ENCODE peak calls at places on chromosome 7, in five cellular contexts. One of them, this sample, is unnamed.

GRCh38 chr7:57203161-57203791 is 71.0 kb upstream of the ZNF479 start:
- DNase-seq in left cardiac atrium: no peak
- DNase-seq in HuH-7: no peak
- DNase-seq in AG04450: no peak
- DNase-seq in sciatic nerve: peak
- DNase-seq in this sample: no peak

GRCh38 chr7:21218155-21218554 is 209.7 kb upstream of the SP4 start:
- DNase-seq in HuH-7: no peak
- DNase-seq in AG04450: no peak
- DNase-seq in left cardiac atrium: no peak
- DNase-seq in sciatic nerve: no peak
- DNase-seq in this sample: no peak

GRCh38 chr7:33186187-33186586 is 56.8 kb downstream of the BBS9 start:
- DNase-seq in HuH-7: no peak
- DNase-seq in AG04450: no peak
- DNase-seq in left cardiac atrium: no peak
- DNase-seq in sciatic nerve: no peak
- DNase-seq in this sample: no peak

GRCh38 chr7:51428226-51428887 is 111.7 kb upstream of the COBL start:
- DNase-seq in sciatic nerve: no peak
- DNase-seq in AG04450: no peak
- DNase-seq in left cardiac atrium: no peak
- DNase-seq in HuH-7: no peak
- DNase-seq in this sample: peak

GRCh38 chr7:65554-65953 is 126.8 kb upstream of the FAM20C start:
- DNase-seq in sciatic nerve: peak
- DNase-seq in left cardiac atrium: peak
- DNase-seq in HuH-7: no peak
- DNase-seq in AG04450: no peak
- DNase-seq in this sample: no peak

GRCh38 chr7:39172137-39172536 is 194.4 kb downstream of the POU6F2 start:
- DNase-seq in HuH-7: no peak
- DNase-seq in AG04450: no peak
- DNase-seq in sciatic nerve: no peak
- DNase-seq in left cardiac atrium: no peak
- DNase-seq in this sample: no peak

GRCh38 chr7:117025891-117026290 is 72.6 kb downstream of the ST7 start:
- DNase-seq in left cardiac atrium: no peak
- DNase-seq in AG04450: no peak
- DNase-seq in sciatic nerve: no peak
- DNase-seq in HuH-7: no peak
- DNase-seq in this sample: no peak

GRCh38 chr7:155343150-155343549 is 45.5 kb downstream of the INSIG1 start:
- DNase-seq in AG04450: no peak
- DNase-seq in left cardiac atrium: no peak
- DNase-seq in sciatic nerve: no peak
- DNase-seq in HuH-7: no peak
- DNase-seq in this sample: no peak

GRCh38 chr7:155361947-155362346 is 64.3 kb downstream of the INSIG1 start:
- DNase-seq in HuH-7: no peak
- DNase-seq in left cardiac atrium: peak
- DNase-seq in AG04450: no peak
- DNase-seq in sciatic nerve: no peak
- DNase-seq in this sample: no peak

GRCh38 chr7:1197997-1198632 is 34.6 kb upstream of the UNCX start:
- DNase-seq in AG04450: peak
- DNase-seq in sciatic nerve: no peak
- DNase-seq in HuH-7: no peak
- DNase-seq in left cardiac atrium: no peak
- DNase-seq in this sample: peak

GRCh38 chr7:133191787-133192186 is 61.1 kb upstream of the EXOC4 start:
- DNase-seq in left cardiac atrium: no peak
- DNase-seq in HuH-7: no peak
- DNase-seq in sciatic nerve: no peak
- DNase-seq in AG04450: no peak
- DNase-seq in this sample: no peak

GRCh38 chr7:90194911-90195809 is 16.4 kb upstream of the STEAP2 start:
- DNase-seq in left cardiac atrium: no peak
- DNase-seq in sciatic nerve: no peak
- DNase-seq in AG04450: no peak
- DNase-seq in HuH-7: no peak
- DNase-seq in this sample: no peak

GRCh38 chr7:91239171-91239604 is 25.0 kb upstream of the FZD1 start:
- DNase-seq in sciatic nerve: no peak
- DNase-seq in HuH-7: no peak
- DNase-seq in AG04450: peak
- DNase-seq in left cardiac atrium: no peak
- DNase-seq in this sample: no peak

GRCh38 chr7:34675749-34676374 is 17.8 kb downstream of the NPSR1 start:
- DNase-seq in HuH-7: peak
- DNase-seq in AG04450: no peak
- DNase-seq in left cardiac atrium: no peak
- DNase-seq in sciatic nerve: no peak
- DNase-seq in this sample: peak

GRCh38 chr7:48085942-48086341 is 3.1 kb upstream of the UPP1 start:
- DNase-seq in sciatic nerve: no peak
- DNase-seq in AG04450: no peak
- DNase-seq in HuH-7: no peak
- DNase-seq in left cardiac atrium: no peak
- DNase-seq in this sample: no peak

GRCh38 chr7:116499168-116500070 is at the start of gene CAV2:
- DNase-seq in sciatic nerve: peak
- DNase-seq in AG04450: no peak
- DNase-seq in HuH-7: peak
- DNase-seq in left cardiac atrium: peak
- DNase-seq in this sample: peak

GRCh38 chr7:118590107-118590506 is 365.6 kb downstream of the ANKRD7 start:
- DNase-seq in AG04450: no peak
- DNase-seq in left cardiac atrium: no peak
- DNase-seq in sciatic nerve: no peak
- DNase-seq in HuH-7: no peak
- DNase-seq in this sample: peak

GRCh38 chr7:92765725-92766124 is 70.6 kb downstream of the CDK6 start:
- DNase-seq in sciatic nerve: no peak
- DNase-seq in left cardiac atrium: no peak
- DNase-seq in AG04450: no peak
- DNase-seq in HuH-7: no peak
- DNase-seq in this sample: peak

GRCh38 chr7:23472974-23473847 is 2.9 kb upstream of the IGF2BP3 start:
- DNase-seq in sciatic nerve: no peak
- DNase-seq in left cardiac atrium: no peak
- DNase-seq in AG04450: no peak
- DNase-seq in HuH-7: peak
- DNase-seq in this sample: no peak

GRCh38 chr7:25830228-25830627 is 321.8 kb upstream of the NFE2L3 start:
- DNase-seq in AG04450: no peak
- DNase-seq in sciatic nerve: no peak
- DNase-seq in HuH-7: no peak
- DNase-seq in left cardiac atrium: no peak
- DNase-seq in this sample: no peak

GRCh38 chr7:147547252-147547897 is 1043.2 kb upstream of the C7orf33 start:
- DNase-seq in AG04450: no peak
- DNase-seq in left cardiac atrium: no peak
- DNase-seq in HuH-7: peak
- DNase-seq in sciatic nerve: no peak
- DNase-seq in this sample: peak

GRCh38 chr7:101614939-101615302 is 14.2 kb downstream of the MYL10 start:
- DNase-seq in AG04450: no peak
- DNase-seq in left cardiac atrium: no peak
- DNase-seq in sciatic nerve: no peak
- DNase-seq in HuH-7: no peak
- DNase-seq in this sample: no peak

GRCh38 chr7:155787171-155787851 is 25.0 kb downstream of the SHH start:
- DNase-seq in sciatic nerve: peak
- DNase-seq in HuH-7: peak
- DNase-seq in left cardiac atrium: no peak
- DNase-seq in AG04450: no peak
- DNase-seq in this sample: no peak

GRCh38 chr7:137462847-137463246 is 119.3 kb upstream of the PTN start:
- DNase-seq in sciatic nerve: no peak
- DNase-seq in AG04450: no peak
- DNase-seq in HuH-7: no peak
- DNase-seq in left cardiac atrium: no peak
- DNase-seq in this sample: no peak

GRCh38 chr7:158007697-158008257 is 579.8 kb downstream of the PTPRN2 start:
- DNase-seq in left cardiac atrium: no peak
- DNase-seq in sciatic nerve: no peak
- DNase-seq in HuH-7: no peak
- DNase-seq in AG04450: no peak
- DNase-seq in this sample: no peak

GRCh38 chr7:36747251-36747968 is 23.1 kb upstream of the AOAH start:
- DNase-seq in HuH-7: no peak
- DNase-seq in left cardiac atrium: no peak
- DNase-seq in AG04450: no peak
- DNase-seq in sciatic nerve: no peak
- DNase-seq in this sample: peak

GRCh38 chr7:128135275-128136214 is 104.3 kb upstream of the LRRC4 start:
- DNase-seq in AG04450: no peak
- DNase-seq in sciatic nerve: peak
- DNase-seq in HuH-7: peak
- DNase-seq in left cardiac atrium: peak
- DNase-seq in this sample: peak

GRCh38 chr7:43750016-43750887 is 8.2 kb upstream of the BLVRA start:
- DNase-seq in HuH-7: no peak
- DNase-seq in AG04450: peak
- DNase-seq in sciatic nerve: no peak
- DNase-seq in left cardiac atrium: no peak
- DNase-seq in this sample: no peak

GRCh38 chr7:13949450-13949849 is 40.0 kb downstream of the ETV1 start:
- DNase-seq in left cardiac atrium: no peak
- DNase-seq in AG04450: no peak
- DNase-seq in sciatic nerve: no peak
- DNase-seq in HuH-7: peak
- DNase-seq in this sample: peak

GRCh38 chr7:16646427-16647081 is 573 bp downstream of the BZW2 start:
- DNase-seq in sciatic nerve: no peak
- DNase-seq in AG04450: no peak
- DNase-seq in HuH-7: no peak
- DNase-seq in left cardiac atrium: peak
- DNase-seq in this sample: peak

GRCh38 chr7:28106316-28106957 is 74.2 kb downstream of the JAZF1 start:
- DNase-seq in AG04450: peak
- DNase-seq in left cardiac atrium: no peak
- DNase-seq in HuH-7: no peak
- DNase-seq in sciatic nerve: no peak
- DNase-seq in this sample: no peak

GRCh38 chr7:85426487-85426960 is 239.7 kb upstream of the SEMA3D start:
- DNase-seq in HuH-7: peak
- DNase-seq in left cardiac atrium: no peak
- DNase-seq in AG04450: no peak
- DNase-seq in sciatic nerve: no peak
- DNase-seq in this sample: peak

GRCh38 chr7:41188163-41189130 is 514.4 kb downstream of the INHBA start:
- DNase-seq in left cardiac atrium: no peak
- DNase-seq in HuH-7: no peak
- DNase-seq in sciatic nerve: no peak
- DNase-seq in AG04450: peak
- DNase-seq in this sample: no peak